ENCODE peak calls at places on chromosomes 4 and X, in four cellular contexts. V is colonic mucosa, F is foreskin keratinocyte, U is right lobe of liver. E is an unnamed sample.

GRCh38 chr4:17616283-17616682 is 1.8 kb downstream of the MED28 start:
- DNase-seq in V (no peak), F (no peak), U (no peak), E (no peak)

GRCh38 chr4:113674251-113674650 is 87.3 kb downstream of the CAMK2D start:
- DNase-seq in V (no peak), F (no peak), U (no peak), E (no peak)

GRCh38 chr4:76208005-76208765 is 5.4 kb downstream of the SCARB2 start:
- DNase-seq in V (peak), F (peak), U (peak), E (peak)

GRCh38 chr4:98873059-98873458 is 55.9 kb downstream of the EIF4E start:
- DNase-seq in V (no peak), F (peak), U (no peak), E (no peak)

GRCh38 chr4:6453688-6453990 is 18.8 kb downstream of the PPP2R2C start:
- DNase-seq in V (no peak), F (no peak), U (no peak), E (no peak)

GRCh38 chrX:123675154-123675553 is 57.7 kb downstream of the THOC2 start:
- DNase-seq in V (no peak), F (no peak), U (no peak), E (no peak)

GRCh38 chr4:9944431-9945425 is 76.6 kb downstream of the SLC2A9 start:
- DNase-seq in V (no peak), F (peak), U (no peak), E (no peak)

GRCh38 chr4:8540991-8541390 is 39.2 kb upstream of the GPR78 start:
- DNase-seq in V (no peak), F (no peak), U (peak), E (no peak)

GRCh38 chrX:41737065-41737464 is 13.1 kb downstream of the GPR82 start:
- DNase-seq in V (no peak), F (no peak), U (no peak), E (no peak)

GRCh38 chr4:89829470-89830138 is 7.4 kb downstream of the SNCA start:
- DNase-seq in V (no peak), F (peak), U (no peak), E (no peak)

GRCh38 chr4:1723131-1723801 is 1.9 kb downstream of the TACC3 start:
- DNase-seq in V (no peak), F (no peak), U (no peak), E (no peak)

GRCh38 chr4:118372251-118372650 is 19.4 kb upstream of the PRSS12 start:
- DNase-seq in V (no peak), F (no peak), U (no peak), E (no peak)

GRCh38 chr4:182245541-182246245 is 2.5 kb downstream of the TENM3 start:
- DNase-seq in V (no peak), F (peak), U (no peak), E (no peak)

GRCh38 chr4:54683616-54684346 is 26.0 kb downstream of the KIT start:
- DNase-seq in V (no peak), F (no peak), U (no peak), E (peak)

GRCh38 chr4:187839765-187840164 is 155.8 kb upstream of the ZFP42 start:
- DNase-seq in V (no peak), F (no peak), U (no peak), E (no peak)

GRCh38 chr4:184541918-184542317 is 67.6 kb upstream of the IRF2 start:
- DNase-seq in V (no peak), F (no peak), U (no peak), E (no peak)

GRCh38 chrX:99795495-99795894 is 614.6 kb downstream of the PCDH19 start:
- DNase-seq in V (no peak), F (no peak), U (no peak), E (no peak)

GRCh38 chrX:1477801-1478458 is 25.2 kb upstream of the ASMTL start:
- DNase-seq in V (peak), F (no peak), U (no peak), E (no peak)

GRCh38 chr4:61406677-61407076 is 206.6 kb downstream of the ADGRL3 start:
- DNase-seq in V (no peak), F (no peak), U (no peak), E (no peak)

GRCh38 chrX:46819136-46819535 is 17.7 kb upstream of the RP2 start:
- DNase-seq in V (no peak), F (no peak), U (no peak), E (no peak)

GRCh38 chr4:126906466-126906865 is 726.3 kb upstream of the INTU start:
- DNase-seq in V (no peak), F (no peak), U (no peak), E (no peak)

GRCh38 chr4:1690698-1691097 is 6.6 kb upstream of the FAM53A start:
- DNase-seq in V (no peak), F (no peak), U (peak), E (no peak)

GRCh38 chr4:7412586-7412975 is 22.1 kb downstream of the PSAPL1 start:
- DNase-seq in V (no peak), F (no peak), U (peak), E (peak)

GRCh38 chrX:124348152-124348551 is 1.8 kb downstream of the SH2D1A start:
- DNase-seq in V (no peak), F (no peak), U (no peak), E (no peak)

GRCh38 chr4:118265312-118266144 is 87.3 kb downstream of the PRSS12 start:
- DNase-seq in V (peak), F (no peak), U (peak), E (peak)

GRCh38 chrX:12378706-12379105 is 240.4 kb downstream of the FRMPD4 start:
- DNase-seq in V (no peak), F (no peak), U (no peak), E (no peak)

GRCh38 chr4:166165829-166166420 is 292.9 kb downstream of the TLL1 start:
- DNase-seq in V (peak), F (no peak), U (no peak), E (no peak)

GRCh38 chrX:38660395-38661179 is 99.2 kb downstream of the TSPAN7 start:
- DNase-seq in V (no peak), F (no peak), U (no peak), E (no peak)

GRCh38 chr4:60463846-60464502 is 736.2 kb upstream of the ADGRL3 start:
- DNase-seq in V (no peak), F (no peak), U (no peak), E (no peak)

GRCh38 chr4:11565213-11565612 is 136.5 kb upstream of the HS3ST1 start:
- DNase-seq in V (no peak), F (no peak), U (no peak), E (no peak)

GRCh38 chr4:123200417-123200945 is 196.1 kb upstream of the SPRY1 start:
- DNase-seq in V (no peak), F (peak), U (no peak), E (no peak)

GRCh38 chrX:115679460-115679859 is 118.5 kb downstream of the PLS3 start:
- DNase-seq in V (no peak), F (no peak), U (no peak), E (no peak)

GRCh38 chr4:181528570-181529184 is 714.5 kb upstream of the TENM3 start:
- DNase-seq in V (peak), F (peak), U (peak), E (peak)

GRCh38 chr4:78732332-78733104 is 43.6 kb upstream of the BMP2K start:
- DNase-seq in V (no peak), F (no peak), U (no peak), E (no peak)

GRCh38 chr4:144645621-144646522 is at the start of gene HHIP:
- DNase-seq in V (peak), F (no peak), U (no peak), E (peak)

GRCh38 chrX:9729161-9729885 is 36.3 kb downstream of the GPR143 start:
- DNase-seq in V (no peak), F (no peak), U (no peak), E (no peak)

GRCh38 chrX:51899741-51900140 is 6.3 kb downstream of the MAGED1 start:
- DNase-seq in V (no peak), F (no peak), U (no peak), E (no peak)

GRCh38 chrX:15854712-15855561 is at the start of gene AP1S2:
- DNase-seq in V (peak), F (peak), U (peak), E (peak)

GRCh38 chrX:15856580-15856979 is 2.0 kb upstream of the AP1S2 start:
- DNase-seq in V (no peak), F (no peak), U (no peak), E (no peak)

GRCh38 chrX:15853586-15854079 is 980 bp downstream of the AP1S2 start:
- DNase-seq in V (no peak), F (no peak), U (no peak), E (no peak)

GRCh38 chrX:15855562-15856256 is 1.1 kb upstream of the AP1S2 start:
- DNase-seq in V (no peak), F (no peak), U (no peak), E (no peak)

GRCh38 chrX:15854080-15854655 is 445 bp downstream of the AP1S2 start:
- DNase-seq in V (peak), F (no peak), U (peak), E (peak)
- H3K27ac ChIP-seq in V (peak), F (no peak), U (peak), E (peak)

GRCh38 chr4:173178144-173178543 is 9.5 kb downstream of the GALNT7 start:
- DNase-seq in V (no peak), F (no peak), U (no peak), E (no peak)

GRCh38 chr4:173174184-173175156 is 5.9 kb downstream of the GALNT7 start:
- DNase-seq in V (no peak), F (no peak), U (no peak), E (no peak)

GRCh38 chr4:173181769-173182374 is 13.3 kb downstream of the GALNT7 start:
- DNase-seq in V (no peak), F (peak), U (no peak), E (no peak)

GRCh38 chr4:173176010-173176409 is 7.4 kb downstream of the GALNT7 start:
- DNase-seq in V (no peak), F (no peak), U (no peak), E (no peak)

DNA sequence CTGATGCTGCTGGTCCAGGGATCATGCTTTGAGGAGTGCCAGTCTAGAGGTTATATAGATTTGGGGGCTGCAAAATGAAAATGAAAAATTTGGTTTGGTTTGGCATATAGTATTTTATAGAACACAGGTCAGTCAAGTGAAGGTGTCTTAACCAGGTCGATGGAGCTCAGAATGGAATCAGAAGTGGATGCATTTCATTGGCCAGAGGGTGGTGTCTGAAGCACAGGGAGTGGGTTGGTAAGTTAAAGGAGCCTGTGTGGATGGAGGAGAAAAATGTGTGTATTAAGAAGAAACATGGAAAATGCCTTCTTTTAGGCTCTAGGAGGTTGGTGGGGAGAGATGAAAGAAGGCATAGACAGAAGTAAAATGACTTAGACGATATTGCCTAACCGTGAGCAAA is 8.6 kb downstream of the GALNT7 start:
- DNase-seq in V (no peak), F (no peak), U (no peak), E (no peak)
- H3K27ac ChIP-seq in V (no peak), F (no peak), U (no peak), E (no peak)

GRCh38 chrX:148499638-148500427 is 584 bp upstream of the AFF2 start:
- DNase-seq in V (no peak), F (no peak), U (no peak), E (no peak)

GRCh38 chrX:148504412-148504950 is 4.1 kb downstream of the AFF2 start:
- DNase-seq in V (no peak), F (no peak), U (no peak), E (no peak)

GRCh38 chrX:148498067-148498466 is 2.4 kb upstream of the AFF2 start:
- DNase-seq in V (no peak), F (no peak), U (no peak), E (no peak)

GRCh38 chrX:148500428-148501120 is at the start of gene AFF2:
- DNase-seq in V (no peak), F (no peak), U (peak), E (peak)

GRCh38 chrX:148501121-148502066 is 977 bp downstream of the AFF2 start:
- DNase-seq in V (no peak), F (no peak), U (peak), E (no peak)
- H3K27ac ChIP-seq in V (no peak), F (no peak), U (no peak), E (no peak)

GRCh38 chrX:57227691-57228090 is 58.8 kb upstream of the FAAH2 start:
- DNase-seq in V (no peak), F (no peak), U (no peak), E (no peak)
- H3K27ac ChIP-seq in V (no peak), F (no peak), U (no peak), E (no peak)

DNA sequence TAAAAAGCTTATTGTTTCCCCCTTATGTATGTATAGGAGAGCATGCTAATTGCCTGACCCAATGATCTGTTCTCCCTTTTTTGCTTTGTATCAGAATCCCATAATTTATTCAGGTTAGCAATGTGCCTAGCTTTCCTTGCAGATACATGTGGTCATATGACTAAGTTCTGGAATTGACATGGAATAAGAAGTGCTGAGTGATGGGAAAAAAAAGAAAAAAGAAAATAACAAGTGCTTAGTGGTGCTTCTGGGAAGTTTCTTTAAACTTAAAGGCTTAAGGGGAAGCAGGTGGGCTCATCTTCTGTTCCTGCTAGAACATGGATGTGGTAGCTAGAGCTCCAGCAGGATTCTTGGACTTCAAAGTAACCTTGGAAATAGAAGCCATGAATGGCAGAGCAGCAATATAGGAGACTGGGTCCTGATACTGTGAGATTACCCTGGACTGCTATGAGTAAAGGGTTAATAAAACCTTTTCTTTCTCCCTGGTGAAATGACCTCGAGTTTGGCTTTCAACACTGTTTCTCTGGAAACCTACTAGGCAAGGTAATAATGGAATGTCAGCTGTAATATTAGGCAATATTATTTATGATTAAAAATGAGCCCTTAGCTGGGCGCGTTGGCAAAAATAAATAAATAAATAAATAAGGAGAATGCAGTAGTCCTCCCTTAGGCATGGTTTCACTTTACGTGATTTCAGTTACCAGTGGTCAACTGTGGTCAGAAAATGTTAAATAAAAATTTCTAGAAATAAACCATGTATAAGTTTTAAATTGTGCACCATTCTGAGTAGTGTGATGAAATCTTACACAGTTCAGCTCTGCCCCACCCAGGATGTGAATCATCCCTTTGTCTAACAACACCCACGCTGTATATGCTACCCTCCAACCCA is 16.7 kb upstream of the RBM41 start:
- DNase-seq in V (no peak), F (peak), U (no peak), E (no peak)
- H3K27ac ChIP-seq in V (no peak), F (peak), U (no peak), E (no peak)

GRCh38 chr4:38563703-38564490 is 100.1 kb upstream of the KLF3 start:
- DNase-seq in V (no peak), F (no peak), U (no peak), E (no peak)
- H3K27ac ChIP-seq in V (no peak), F (no peak), U (no peak), E (peak)

GRCh38 chr4:137417676-137418075 is 114.6 kb downstream of the PCDH18 start:
- DNase-seq in V (no peak), F (no peak), U (no peak), E (no peak)

GRCh38 chr4:137414802-137415201 is 117.5 kb downstream of the PCDH18 start:
- DNase-seq in V (no peak), F (no peak), U (no peak), E (no peak)
- H3K27ac ChIP-seq in V (no peak), F (no peak), U (no peak), E (no peak)

DNA sequence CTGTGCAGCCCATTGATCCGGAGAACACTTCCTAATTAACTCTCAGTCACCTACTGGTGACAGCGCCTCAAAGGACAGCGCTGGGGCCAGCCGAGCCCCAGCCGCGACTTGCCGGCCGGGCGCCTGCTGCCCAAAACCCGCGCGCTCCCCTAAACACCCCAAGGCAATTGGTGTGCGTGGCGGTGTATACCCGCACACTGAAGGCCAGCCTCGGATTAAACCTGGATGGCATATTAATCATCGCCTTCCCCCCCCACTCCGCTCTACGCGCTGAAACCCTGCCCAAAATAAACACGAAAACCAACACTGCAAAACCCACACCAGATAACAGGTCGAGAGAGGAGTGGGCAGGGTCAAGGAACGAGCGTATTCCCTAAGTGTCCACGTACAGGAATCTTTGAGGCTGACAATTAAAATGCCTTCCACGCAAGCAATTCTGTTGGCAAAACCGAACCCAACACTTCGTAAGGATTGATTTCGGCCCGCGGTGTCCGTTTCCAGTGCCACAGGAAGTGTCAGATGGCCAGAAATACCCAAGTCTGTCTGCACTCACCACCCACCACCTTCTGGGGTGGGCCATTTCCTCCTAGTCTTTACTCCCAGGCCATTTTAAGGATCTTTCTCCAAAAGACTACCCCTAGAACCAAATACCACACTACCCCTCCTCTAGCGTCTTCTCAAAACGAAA is 2.7 kb downstream of the BCOR start:
- DNase-seq in V (no peak), F (no peak), U (peak), E (no peak)
- H3K27ac ChIP-seq in V (no peak), F (no peak), U (peak), E (peak)

DNA sequence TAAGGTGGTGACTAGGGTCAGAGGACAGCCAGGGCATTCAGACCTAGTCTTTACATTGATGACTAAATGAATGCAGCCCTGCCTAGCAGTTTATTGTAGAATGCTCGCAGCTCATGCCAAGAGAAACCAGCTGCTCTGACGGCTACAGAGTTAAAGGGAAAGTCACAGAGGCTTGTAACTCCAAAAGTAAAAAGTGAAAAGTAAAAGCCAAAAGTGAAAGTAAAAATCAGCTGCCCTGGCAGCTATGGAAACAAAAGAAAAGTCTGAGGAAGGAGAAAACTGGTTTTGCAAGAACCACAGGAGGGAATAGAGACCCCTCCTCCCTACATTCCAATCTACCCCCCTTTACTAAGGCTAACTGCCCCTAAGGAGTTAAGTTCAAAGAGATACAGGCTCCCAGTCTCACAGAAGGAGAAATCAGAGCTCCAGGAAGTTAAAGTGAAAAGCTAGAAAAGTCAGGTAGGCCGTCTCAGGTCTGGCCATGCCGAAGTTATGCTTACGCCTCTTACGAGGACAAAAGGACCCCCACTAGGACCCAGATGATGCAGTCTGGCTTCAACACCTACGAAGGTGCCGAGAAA is 6.0 kb downstream of the GAGE10 start:
- DNase-seq in V (peak), F (no peak), U (no peak), E (no peak)
- H3K27ac ChIP-seq in V (peak), F (no peak), U (peak), E (peak)

DNA sequence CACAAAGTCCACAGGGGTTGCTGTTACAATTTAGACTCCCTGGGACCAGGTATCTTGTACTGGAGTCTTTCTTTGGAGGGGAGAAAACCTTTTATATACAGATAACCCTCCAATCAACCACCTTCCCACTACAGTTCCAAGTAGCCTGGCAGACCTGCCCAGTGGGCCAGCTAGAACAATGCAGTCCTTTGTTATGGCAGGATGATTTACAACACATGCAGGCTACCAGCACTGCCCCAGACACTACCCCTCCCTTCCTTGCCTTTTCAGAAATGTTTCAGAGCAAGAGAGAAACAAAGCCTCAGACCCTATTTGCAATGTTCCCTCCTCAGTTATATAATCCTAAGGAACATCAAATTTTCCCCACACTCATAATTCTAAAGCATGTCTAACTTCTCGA is 11.1 kb downstream of the RASL11B start:
- DNase-seq in V (peak), F (no peak), U (no peak), E (peak)
- H3K27ac ChIP-seq in V (no peak), F (no peak), U (no peak), E (no peak)